ENCODE peak calls at places on chromosomes 7 and 10, in six cellular contexts. D, K, N, E, Z and X are unnamed samples.

GRCh38 chr7:151447312-151447711 is 7.4 kb upstream of the CRYGN start:
- DNase-seq in E (no peak), N (no peak), Z (peak; percentile 59), D (no peak), K (no peak), X (no peak)

GRCh38 chr10:8410506-8410905 is 356.0 kb downstream of the GATA3 start:
- DNase-seq in K (no peak), N (no peak), D (no peak), Z (no peak), E (no peak), X (no peak)

GRCh38 chr7:131843862-131844261 is 287.4 kb upstream of the PODXL start:
- DNase-seq in N (peak; percentile 28), D (no peak), Z (no peak), E (no peak), K (no peak), X (no peak)

GRCh38 chr7:139232893-139233292 is 1.9 kb downstream of the UBN2 start:
- DNase-seq in Z (no peak), N (no peak), D (peak; percentile 23), K (no peak), E (no peak), X (no peak)

GRCh38 chr10:49177391-49178355 is 10.5 kb downstream of the TMEM273 start:
- DNase-seq in N (peak; percentile 76), K (no peak), Z (peak; percentile 69), E (peak; percentile 27), D (peak; percentile 70), X (no peak)

GRCh38 chr10:46226900-46227558 is 59.8 kb upstream of the ANTXRL start:
- DNase-seq in K (no peak), Z (no peak), E (no peak), N (no peak), D (no peak), X (no peak)

GRCh38 chr10:30822693-30823465 is 193.3 kb upstream of the LYZL2 start:
- DNase-seq in E (no peak), N (no peak), Z (peak; percentile 19), D (no peak), K (no peak), X (no peak)

GRCh38 chr7:140691368-140692045 is 5.0 kb upstream of the NDUFB2 start:
- DNase-seq in D (no peak), E (no peak), K (no peak), Z (no peak), N (no peak), X (peak; percentile 46)

GRCh38 chr7:93043393-93043985 is 74.3 kb downstream of the SAMD9 start:
- DNase-seq in N (peak; percentile 24), D (peak; percentile 79), E (peak; percentile 32), K (no peak), Z (no peak), X (no peak)

GRCh38 chr7:159012353-159013069 is 132.2 kb downstream of the VIPR2 start:
- DNase-seq in N (peak; percentile 66), D (no peak), K (peak; percentile 57), Z (peak; percentile 96), E (no peak), X (no peak)

GRCh38 chr7:1512781-1513656 is 8.8 kb upstream of the INTS1 start:
- DNase-seq in E (peak; percentile 77), N (peak; percentile 76), Z (peak; percentile 97), K (no peak), D (no peak), X (no peak)

GRCh38 chr7:130383187-130383980 is 3.1 kb downstream of the CPA1 start:
- DNase-seq in N (no peak), Z (no peak), E (no peak), K (no peak), D (no peak), X (no peak)

GRCh38 chr10:15579605-15580004 is 140.1 kb downstream of the ITGA8 start:
- DNase-seq in K (no peak), N (no peak), Z (no peak), D (peak; percentile 13), E (no peak), X (no peak)

GRCh38 chr7:44134943-44135628 is 6.0 kb downstream of the MYL7 start:
- DNase-seq in D (no peak), E (no peak), Z (no peak), N (peak; percentile 18), K (no peak), X (peak; percentile 10)

GRCh38 chr10:61798711-61799110 is 102.8 kb upstream of the ARID5B start:
- DNase-seq in N (no peak), E (no peak), Z (no peak), D (no peak), K (no peak), X (no peak)

GRCh38 chr10:131094406-131095108 is 217.0 kb downstream of the TCERG1L start:
- DNase-seq in D (no peak), E (peak; percentile 18), N (no peak), K (peak; percentile 87), Z (no peak), X (no peak)

GRCh38 chr10:99612167-99612831 is 7.9 kb downstream of the SLC25A28 start:
- DNase-seq in K (no peak), Z (no peak), E (peak; percentile 59), D (peak; percentile 13), N (no peak), X (no peak)

GRCh38 chr10:13099666-13100348 is at the start of gene OPTN:
- DNase-seq in D (peak; percentile 59), Z (peak; percentile 92), K (peak; percentile 84), E (peak; percentile 64), N (peak; percentile 81), X (peak; percentile 93)

GRCh38 chr10:13276749-13277394 is 23.0 kb downstream of the PHYH start:
- DNase-seq in K (no peak), D (no peak), E (no peak), Z (no peak), N (no peak), X (no peak)

GRCh38 chr7:122622682-122623081 is 76.2 kb downstream of the RNF133 start:
- DNase-seq in N (no peak), Z (no peak), D (no peak), E (no peak), K (no peak), X (no peak)

GRCh38 chr7:12107841-12108249 is 103.2 kb upstream of the TMEM106B start:
- DNase-seq in N (no peak), E (no peak), Z (no peak), K (no peak), D (no peak), X (no peak)

GRCh38 chr7:27840314-27840713 is 100.4 kb downstream of the TAX1BP1 start:
- DNase-seq in D (no peak), K (no peak), Z (no peak), E (no peak), N (no peak), X (no peak)

GRCh38 chr10:34254596-34254995 is 560.5 kb downstream of the PARD3 start:
- DNase-seq in D (no peak), K (no peak), N (no peak), E (peak; percentile 29), Z (no peak), X (no peak)

GRCh38 chr10:31804416-31804815 is 124.2 kb downstream of the ARHGAP12 start:
- DNase-seq in Z (no peak), E (no peak), D (no peak), N (no peak), K (no peak), X (no peak)

GRCh38 chr7:108585843-108586242 is 16.2 kb downstream of the DNAJB9 start:
- DNase-seq in E (no peak), D (no peak), Z (no peak), K (no peak), N (no peak), X (no peak)

GRCh38 chr10:113858541-113858940 is 4.1 kb downstream of the NHLRC2 start:
- DNase-seq in E (no peak), Z (no peak), D (no peak), N (no peak), K (no peak), X (no peak)

GRCh38 chr10:81865581-81865980 is 9.4 kb upstream of the NRG3 start:
- DNase-seq in N (no peak), Z (no peak), K (no peak), D (no peak), E (no peak), X (no peak)

GRCh38 chr7:143492043-143492471 is 14.4 kb downstream of the TAS2R41 start:
- DNase-seq in D (peak; percentile 23), E (peak; percentile 27), Z (no peak), K (no peak), N (no peak), X (no peak)

GRCh38 chr10:94307046-94307615 is 55.6 kb downstream of the NOC3L start:
- DNase-seq in Z (no peak), K (no peak), N (no peak), D (no peak), E (no peak), X (no peak)

GRCh38 chr7:100895956-100896742 is 461 bp upstream of the ACHE start:
- DNase-seq in E (no peak), K (no peak), N (peak; percentile 49), Z (no peak), D (no peak), X (peak; percentile 78)

GRCh38 chr7:79319369-79319768 is 134.1 kb downstream of the MAGI2 start:
- DNase-seq in D (no peak), K (no peak), E (no peak), N (no peak), Z (no peak), X (no peak)

GRCh38 chr7:79320741-79321473 is 132.6 kb downstream of the MAGI2 start:
- DNase-seq in K (no peak), N (no peak), D (no peak), E (no peak), Z (no peak), X (no peak)

GRCh38 chr7:79312022-79312421 is 141.4 kb downstream of the MAGI2 start:
- DNase-seq in D (no peak), E (no peak), Z (no peak), N (no peak), K (no peak), X (no peak)

GRCh38 chr7:79317728-79318127 is 135.7 kb downstream of the MAGI2 start:
- DNase-seq in Z (no peak), N (no peak), K (no peak), D (peak; percentile 70), E (peak; percentile 51), X (no peak)
- H3K4me3 ChIP-seq in Z (no peak overlapping the region), N (no peak overlapping the region), K (no peak overlapping the region), D (no peak overlapping the region), E (peak overlapping the region; percentile 24), X (no peak overlapping the region)

GRCh38 chr7:152969335-152969734 is 209.8 kb downstream of the ACTR3B start:
- DNase-seq in N (no peak), K (no peak), D (no peak), E (no peak), Z (no peak), X (no peak)
- H3K9me3 ChIP-seq in N (peaks cover 3% of the 10 kb centered on the region), K (no peaks in the 10 kb centered on the region), D (peaks cover 5% of the 10 kb centered on the region), E (no peaks in the 10 kb centered on the region), Z (peaks cover 8% of the 10 kb centered on the region), X (no peaks in the 10 kb centered on the region)

GRCh38 chr7:23529262-23529859 is 2.4 kb downstream of the TRA2A start:
- DNase-seq in N (no peak), Z (no peak), K (no peak), D (no peak), E (no peak), X (no peak)
- H3K4me3 ChIP-seq in N (no peak overlapping the region), Z (peak overlapping the region; percentile 93), K (no peak overlapping the region), D (peak overlapping the region; percentile 99), E (no peak overlapping the region), X (peak overlapping the region; percentile 90)

DNA sequence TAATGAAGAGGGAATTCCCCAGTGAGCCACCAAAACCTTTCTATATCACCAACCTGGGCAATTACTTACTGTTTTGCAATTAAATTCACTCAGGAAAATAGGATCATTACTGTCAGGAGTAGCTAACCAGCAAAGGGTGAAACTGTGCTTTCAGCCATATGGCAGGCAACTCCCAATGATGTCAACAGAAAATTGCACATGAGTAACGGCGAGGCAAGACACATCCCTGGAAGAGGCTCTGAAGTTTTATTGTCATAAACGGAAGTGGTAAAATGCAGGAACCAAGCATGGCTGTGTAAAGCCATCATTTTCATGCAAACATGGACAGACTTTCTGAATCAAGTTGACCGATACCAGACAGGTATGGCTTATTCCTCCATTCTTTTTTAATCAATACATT is 548.9 kb upstream of the AUTS2 start:
- DNase-seq in K (no peak), N (no peak), D (no peak), Z (no peak), E (no peak), X (no peak)
- H3K9me3 ChIP-seq in K (no peaks in the 10 kb centered on the region), N (no peaks in the 10 kb centered on the region), D (peaks cover 26% of the 10 kb centered on the region), Z (peaks cover 3% of the 10 kb centered on the region), E (peaks cover 14% of the 10 kb centered on the region), X (peaks cover 5% of the 10 kb centered on the region)